ENCODE peak calls at places on chromosomes 11 and 22, in six cellular contexts. D is heart right ventricle, F is GM06990, G is upper lobe of right lung, N is cardiac fibroblast, Q is endothelial cell. S is an unnamed sample.

GRCh38 chr11:12755510-12755909 is 81.3 kb downstream of the TEAD1 start:
- DNase-seq in D (no peak), F (no peak), G (no peak), N (no peak), Q (no peak), S (no peak)

GRCh38 chr11:47552086-47552580 is 799 bp downstream of the CELF1 start:
- DNase-seq in D (no peak), F (no peak), G (peak), N (peak), Q (peak), S (no peak)

GRCh38 chr11:75351541-75352416 is at the start of gene ARRB1:
- DNase-seq in D (peak), F (peak), G (peak), N (peak), Q (peak), S (peak)

GRCh38 chr11:88332851-88333250 is 4.7 kb downstream of the CTSC start:
- DNase-seq in D (no peak), F (no peak), G (no peak), N (peak), Q (no peak), S (no peak)

GRCh38 chr22:43186272-43187170 is at the start of gene TTLL12:
- DNase-seq in D (peak), F (peak), G (peak), N (peak), Q (peak), S (peak)

GRCh38 chr11:95255523-95256165 is 24.6 kb upstream of the SESN3 start:
- DNase-seq in D (no peak), F (no peak), G (no peak), N (no peak), Q (no peak), S (no peak)

GRCh38 chr22:39988386-39989114 is 6.2 kb upstream of the FAM83F start:
- DNase-seq in D (no peak), F (no peak), G (no peak), N (no peak), Q (no peak), S (no peak)

GRCh38 chr22:37912171-37912570 is 6.1 kb downstream of the MICALL1 start:
- DNase-seq in D (no peak), F (no peak), G (no peak), N (no peak), Q (no peak), S (no peak)

GRCh38 chr22:44669725-44670027 is 32.3 kb upstream of the PRR5 start:
- DNase-seq in D (no peak), F (no peak), G (no peak), N (no peak), Q (peak), S (no peak)

GRCh38 chr11:86790867-86791849 is 9.2 kb upstream of the PRSS23 start:
- DNase-seq in D (no peak), F (no peak), G (no peak), N (no peak), Q (no peak), S (no peak)

GRCh38 chr22:24968066-24968561 is 15.6 kb downstream of the KIAA1671 start:
- DNase-seq in D (peak), F (no peak), G (no peak), N (no peak), Q (no peak), S (no peak)

GRCh38 chr11:91822805-91823204 is 401.8 kb upstream of the FAT3 start:
- DNase-seq in D (no peak), F (no peak), G (no peak), N (no peak), Q (no peak), S (no peak)

GRCh38 chr11:35567737-35568465 is 42.5 kb upstream of the PAMR1 start:
- DNase-seq in D (no peak), F (no peak), G (no peak), N (no peak), Q (no peak), S (no peak)

GRCh38 chr22:47605441-47605840 is 843.0 kb downstream of the TBC1D22A start:
- DNase-seq in D (no peak), F (no peak), G (peak), N (no peak), Q (no peak), S (no peak)

GRCh38 chr11:100925935-100926334 is 203.7 kb downstream of the PGR start:
- DNase-seq in D (no peak), F (peak), G (no peak), N (peak), Q (no peak), S (no peak)

GRCh38 chr11:92531051-92531747 is 306.6 kb downstream of the FAT3 start:
- DNase-seq in D (no peak), F (no peak), G (no peak), N (no peak), Q (no peak), S (no peak)

GRCh38 chr11:78594814-78595213 is 20.1 kb upstream of the NARS2 start:
- DNase-seq in D (no peak), F (no peak), G (no peak), N (no peak), Q (no peak), S (no peak)

GRCh38 chr11:116557261-116557660 is 215.5 kb downstream of the BUD13 start:
- DNase-seq in D (no peak), F (no peak), G (no peak), N (no peak), Q (no peak), S (no peak)

GRCh38 chr11:72736452-72737069 is 15.6 kb downstream of the ARAP1 start:
- DNase-seq in D (no peak), F (peak), G (peak), N (peak), Q (no peak), S (peak)

GRCh38 chr22:43537019-43537585 is 125.3 kb downstream of the MPPED1 start:
- DNase-seq in D (no peak), F (no peak), G (peak), N (no peak), Q (no peak), S (no peak)

GRCh38 chr11:82906236-82906635 is 4.7 kb downstream of the DDIAS start:
- DNase-seq in D (no peak), F (no peak), G (no peak), N (peak), Q (no peak), S (no peak)

GRCh38 chr11:1780700-1781592 is 17.2 kb upstream of the CTSD start:
- DNase-seq in D (no peak), F (no peak), G (peak), N (no peak), Q (no peak), S (no peak)

GRCh38 chr22:47151064-47151463 is 388.6 kb downstream of the TBC1D22A start:
- DNase-seq in D (no peak), F (no peak), G (no peak), N (no peak), Q (no peak), S (no peak)

GRCh38 chr11:103680861-103681260 is 355.6 kb upstream of the DDI1 start:
- DNase-seq in D (no peak), F (no peak), G (no peak), N (no peak), Q (no peak), S (no peak)

GRCh38 chr22:47372111-47372581 is 609.7 kb downstream of the TBC1D22A start:
- DNase-seq in D (no peak), F (no peak), G (no peak), N (no peak), Q (no peak), S (no peak)

GRCh38 chr11:3893311-3893710 is 37.8 kb downstream of the STIM1 start:
- DNase-seq in D (no peak), F (no peak), G (no peak), N (no peak), Q (no peak), S (no peak)

GRCh38 chr11:102589047-102589459 is 36.1 kb downstream of the MMP20 start:
- DNase-seq in D (no peak), F (peak), G (no peak), N (no peak), Q (no peak), S (peak)

GRCh38 chr11:117042689-117043088 is 55.5 kb downstream of the SIK3 start:
- DNase-seq in D (no peak), F (no peak), G (no peak), N (no peak), Q (no peak), S (no peak)

GRCh38 chr11:115616941-115617340 is 112.7 kb upstream of the CADM1 start:
- DNase-seq in D (peak), F (no peak), G (no peak), N (peak), Q (no peak), S (no peak)

GRCh38 chr11:124865902-124866851 is 945 bp downstream of the ROBO3 start:
- DNase-seq in D (peak), F (peak), G (no peak), N (peak), Q (peak), S (peak)

GRCh38 chr11:134939905-134940304 is 527.9 kb upstream of the B3GAT1 start:
- DNase-seq in D (peak), F (no peak), G (no peak), N (no peak), Q (peak), S (no peak)

GRCh38 chr11:57499413-57499982 is 16.0 kb downstream of the SLC43A1 start:
- DNase-seq in D (peak), F (peak), G (peak), N (peak), Q (peak), S (peak)

GRCh38 chr22:19917389-19918138 is 24.0 kb upstream of the COMT start:
- DNase-seq in D (no peak), F (no peak), G (no peak), N (no peak), Q (no peak), S (no peak)

GRCh38 chr22:38298312-38299000 is 18.8 kb downstream of the CSNK1E start:
- DNase-seq in D (no peak), F (no peak), G (no peak), N (peak), Q (no peak), S (peak)

GRCh38 chr22:19110064-19110458 is 12.2 kb downstream of the DGCR2 start:
- DNase-seq in D (no peak), F (no peak), G (peak), N (no peak), Q (no peak), S (no peak)

GRCh38 chr11:26607725-26608506 is 35.9 kb upstream of the MUC15 start:
- DNase-seq in D (no peak), F (no peak), G (no peak), N (no peak), Q (no peak), S (no peak)

GRCh38 chr11:10522921-10523320 is 18.1 kb downstream of the RNF141 start:
- DNase-seq in D (no peak), F (no peak), G (no peak), N (no peak), Q (no peak), S (no peak)

GRCh38 chr11:68959465-68960298 is 21.1 kb downstream of the MRGPRD start:
- DNase-seq in D (no peak), F (no peak), G (no peak), N (no peak), Q (no peak), S (no peak)

GRCh38 chr11:68956547-68957254 is 24.1 kb downstream of the MRGPRD start:
- DNase-seq in D (no peak), F (no peak), G (peak), N (no peak), Q (no peak), S (no peak)

GRCh38 chr11:68958211-68958610 is 22.6 kb downstream of the MRGPRD start:
- DNase-seq in D (no peak), F (no peak), G (no peak), N (no peak), Q (no peak), S (no peak)

GRCh38 chr11:68954970-68955958 is 25.5 kb downstream of the MRGPRD start:
- DNase-seq in D (peak), F (no peak), G (no peak), N (peak), Q (no peak), S (no peak)

GRCh38 chr11:68956142-68956541 is 24.6 kb downstream of the MRGPRD start:
- DNase-seq in D (no peak), F (peak), G (peak), N (no peak), Q (peak), S (peak)
- TF ChIP-seq CTCF in D (no peak), F (peak), G (peak), N (peak), Q (no peak), S (peak)

GRCh38 chr22:31561970-31562369 is 65.6 kb downstream of the SFI1 start:
- DNase-seq in D (no peak), F (no peak), G (no peak), N (no peak), Q (no peak), S (no peak)

GRCh38 chr22:31550871-31551370 is 54.6 kb downstream of the SFI1 start:
- DNase-seq in D (no peak), F (no peak), G (no peak), N (no peak), Q (no peak), S (no peak)

GRCh38 chr22:31561238-31561887 is 65.0 kb downstream of the SFI1 start:
- DNase-seq in D (peak), F (peak), G (peak), N (peak), Q (peak), S (peak)

GRCh38 chr22:31556627-31557203 is 60.4 kb downstream of the SFI1 start:
- DNase-seq in D (no peak), F (no peak), G (no peak), N (peak), Q (peak), S (no peak)
- TF ChIP-seq CTCF in D (peak), F (peak), G (peak), N (peak), Q (peak), S (no peak)

DNA sequence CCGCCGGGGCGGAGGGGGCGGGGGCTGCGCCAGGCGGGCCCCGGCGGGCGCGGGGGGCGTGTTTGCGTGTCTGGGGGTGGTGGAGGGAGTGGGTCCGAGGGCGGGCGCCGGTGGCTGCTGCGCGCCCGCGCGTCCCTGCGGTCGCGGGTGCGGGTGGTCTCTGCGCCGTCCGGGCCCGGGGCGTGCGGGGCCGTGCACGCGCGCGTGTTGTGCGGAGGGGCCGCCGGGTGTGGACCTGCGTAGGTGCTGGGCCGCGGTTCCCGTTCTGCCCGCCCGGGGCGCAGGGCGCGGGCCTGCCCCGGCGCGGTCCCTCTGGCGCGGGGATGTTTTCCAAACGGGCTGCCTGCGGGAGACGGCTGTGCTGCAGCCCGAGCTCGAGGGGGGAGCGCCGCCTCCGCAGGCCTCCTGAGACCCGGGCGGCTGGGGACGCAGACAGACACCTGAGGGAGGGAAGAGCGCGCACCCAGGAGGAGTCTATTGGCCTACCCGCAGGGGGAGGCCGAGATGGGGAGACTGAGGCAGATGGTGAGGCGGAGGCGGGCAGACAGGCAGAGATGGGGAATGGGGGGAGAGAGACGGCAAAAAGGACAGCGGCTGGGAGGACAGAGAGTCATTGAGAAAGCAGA is 442 bp downstream of the PELI3 start:
- DNase-seq in D (peak), F (peak), G (no peak), N (peak), Q (peak), S (peak)
- TF ChIP-seq CTCF in D (no peak), F (no peak), G (peak), N (peak), Q (peak), S (no peak)

GRCh38 chr11:6727971-6728890 is 43.5 kb downstream of the OR2AG2 start:
- DNase-seq in D (no peak), F (no peak), G (no peak), N (no peak), Q (no peak), S (no peak)
- TF ChIP-seq CTCF in D (no peak), F (no peak), G (no peak), N (no peak), Q (no peak), S (no peak)

GRCh38 chr11:119789766-119790407 is 60.9 kb upstream of the NECTIN1 start:
- DNase-seq in D (no peak), F (no peak), G (peak), N (no peak), Q (no peak), S (no peak)
- TF ChIP-seq CTCF in D (no peak), F (no peak), G (no peak), N (no peak), Q (no peak), S (no peak)